ENCODE peak calls at places on chromosomes 4 and X, in eight cellular contexts. P is omental fat pad, X is esophagus squamous epithelium, H is astrocyte of the spinal cord, E is GM06990, N is suprapubic skin, L is activated B cell treated with CpG ODN at 0.5 μM for 24 hours, Q is AG04449. R is an unnamed sample.

GRCh38 chr4:80471701-80472100 is 136.2 kb downstream of the CFAP299 start:
- DNase-seq in L (no peak), P (no peak), Q (no peak), N (no peak), E (no peak), H (peak), X (no peak), R (no peak)

GRCh38 chr4:159540038-159540437 is 437.2 kb downstream of the RAPGEF2 start:
- DNase-seq in X (no peak), H (no peak), L (no peak), Q (no peak), N (no peak), P (no peak), E (no peak), R (no peak)

GRCh38 chr4:111933703-111934102 is 211.6 kb upstream of the FAM241A start:
- DNase-seq in P (no peak), N (no peak), H (no peak), X (no peak), L (no peak), E (no peak), Q (no peak), R (no peak)

GRCh38 chrX:12975999-12976558 is 1.2 kb downstream of the TMSB4X start:
- DNase-seq in H (peak), X (no peak), N (peak), E (peak), Q (no peak), L (no peak), P (no peak), R (no peak)

GRCh38 chr4:93605163-93605562 is 223.4 kb upstream of the ATOH1 start:
- DNase-seq in X (no peak), H (no peak), Q (no peak), P (no peak), E (no peak), L (no peak), N (no peak), R (no peak)

GRCh38 chr4:54165011-54165410 is 64.1 kb upstream of the PDGFRA start:
- DNase-seq in Q (no peak), P (no peak), L (no peak), H (no peak), E (no peak), X (no peak), N (no peak), R (no peak)

GRCh38 chr4:52824603-52825310 is 37.4 kb upstream of the RASL11B start:
- DNase-seq in N (no peak), H (no peak), E (no peak), Q (no peak), P (no peak), L (no peak), X (no peak), R (peak)

GRCh38 chrX:69466546-69466945 is 37.6 kb upstream of the NALF2 start:
- DNase-seq in L (no peak), N (no peak), Q (no peak), P (no peak), X (no peak), E (no peak), H (no peak), R (no peak)

GRCh38 chrX:139932077-139932900 is 564 bp downstream of the ATP11C start:
- DNase-seq in E (peak), X (no peak), Q (no peak), L (peak), P (no peak), H (no peak), N (peak), R (peak)

GRCh38 chr4:83054928-83055327 is 19.9 kb downstream of the COPS4 start:
- DNase-seq in N (no peak), P (no peak), E (no peak), X (no peak), H (peak), Q (no peak), L (no peak), R (no peak)

GRCh38 chr4:22635692-22636091 is 57.0 kb upstream of the GBA3 start:
- DNase-seq in N (no peak), Q (no peak), X (no peak), E (no peak), P (no peak), L (no peak), H (no peak), R (no peak)
- TF ChIP-seq CTCF in N (no peak), Q (no peak), X (no peak), E (no peak), P (no peak), L (no peak), H (no peak), R (no peak)

DNA sequence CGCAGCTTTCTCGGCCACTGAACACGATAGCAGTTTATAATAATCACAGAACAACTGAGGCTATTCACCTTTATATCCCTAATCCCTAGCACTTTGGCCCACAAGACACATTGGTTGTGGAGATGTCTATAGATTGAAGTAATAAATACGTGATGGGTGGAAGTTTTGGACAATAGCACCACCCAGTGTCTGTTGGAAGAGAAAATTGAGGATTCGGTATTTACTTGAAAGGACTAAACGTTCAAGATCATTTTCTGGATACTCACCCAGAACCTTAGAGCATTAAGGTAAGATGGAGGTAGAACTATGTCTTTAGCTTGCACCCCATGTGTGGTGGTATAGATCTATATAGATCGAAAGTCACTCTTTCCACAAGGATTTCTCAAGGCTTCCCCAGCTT is 792 bp upstream of the TMSB15A start:
- DNase-seq in P (no peak), X (no peak), Q (no peak), L (no peak), E (no peak), N (no peak), H (peak), R (no peak)
- TF ChIP-seq CTCF in P (no peak), X (no peak), Q (peak), L (no peak), E (no peak), N (no peak), H (no peak), R (no peak)

DNA sequence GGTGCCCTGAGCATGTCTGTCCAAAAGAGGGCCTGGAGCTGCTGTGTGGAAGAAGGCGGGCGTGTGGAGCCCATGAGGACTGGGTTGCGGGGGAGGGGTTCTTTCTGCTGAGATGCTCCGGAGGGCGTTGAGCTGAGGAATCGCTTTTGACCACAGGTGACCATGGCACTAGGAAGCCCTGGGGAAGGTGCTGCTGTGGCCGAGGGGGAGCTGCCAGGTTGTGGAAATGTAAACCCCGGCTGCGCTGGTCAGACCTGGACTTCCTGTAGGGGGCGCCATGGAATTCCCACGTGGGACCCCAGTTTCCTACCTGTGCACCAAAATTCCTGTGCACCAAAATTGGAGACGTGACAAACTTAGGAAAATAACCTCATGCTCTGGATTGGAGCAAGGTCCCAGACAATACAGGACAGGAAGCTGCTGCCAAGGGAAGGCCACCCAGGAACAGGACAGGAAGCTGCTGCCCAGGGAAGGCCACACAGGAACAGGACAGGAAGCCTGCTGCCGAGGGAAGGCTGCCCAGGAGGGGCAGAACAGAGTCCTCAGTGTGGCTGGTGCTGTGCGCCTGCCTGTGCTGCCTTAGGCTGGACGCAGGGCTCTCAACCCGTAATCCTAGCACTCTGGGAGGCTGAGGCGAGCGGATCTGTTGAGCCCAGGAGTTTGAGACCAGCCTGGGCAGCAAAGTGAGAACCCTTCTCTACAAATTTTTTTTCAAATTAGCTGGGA is 28.4 kb upstream of the UVSSA start:
- DNase-seq in L (no peak), P (no peak), E (no peak), N (no peak), X (no peak), Q (no peak), H (no peak), R (no peak)
- TF ChIP-seq CTCF in L (no peak), P (no peak), E (peak), N (peak), X (peak), Q (no peak), H (peak), R (peak)

GRCh38 chrX:135484636-135485289 is 35.7 kb upstream of the INTS6L start:
- DNase-seq in P (no peak), N (no peak), X (no peak), H (peak), Q (peak), L (no peak), E (no peak), R (no peak)
- TF ChIP-seq CTCF in P (no peak), N (peak), X (peak), H (peak), Q (peak), L (no peak), E (peak), R (no peak)

DNA sequence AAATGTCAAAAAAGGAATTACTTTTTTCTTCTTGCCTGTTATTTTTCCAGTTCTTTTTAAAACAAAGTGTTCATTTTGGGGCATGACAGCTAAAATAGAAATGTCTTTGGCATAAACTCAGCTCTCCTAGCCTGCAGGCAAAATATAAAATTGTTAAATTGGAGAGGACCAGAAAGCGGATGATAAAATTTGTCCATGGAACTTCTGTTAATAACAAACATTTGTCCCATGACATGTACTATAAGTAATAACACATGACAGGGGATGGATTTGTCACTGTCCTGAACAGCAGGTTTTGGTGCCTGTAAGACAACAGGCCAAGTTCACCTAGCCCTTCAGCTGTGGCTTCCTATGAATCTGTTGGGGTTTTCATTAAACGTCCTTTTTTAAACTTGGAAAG is 184.0 kb upstream of the TTC29 start:
- DNase-seq in E (no peak), N (no peak), P (no peak), X (no peak), H (no peak), Q (no peak), L (no peak), R (no peak)
- TF ChIP-seq CTCF in E (no peak), N (no peak), P (no peak), X (no peak), H (no peak), Q (no peak), L (no peak), R (no peak)

GRCh38 chr4:162981823-162982222 is 184.9 kb downstream of the NAF1 start:
- DNase-seq in L (no peak), E (no peak), P (no peak), Q (no peak), X (no peak), H (no peak), N (no peak), R (no peak)
- TF ChIP-seq CTCF in L (no peak), E (no peak), P (no peak), Q (no peak), X (no peak), H (no peak), N (no peak), R (no peak)

GRCh38 chrX:110045421-110045820 is 42.5 kb downstream of the TMEM164 start:
- DNase-seq in L (no peak), X (no peak), N (no peak), P (no peak), Q (no peak), E (no peak), H (no peak), R (no peak)

GRCh38 chrX:110046971-110047370 is 44.1 kb downstream of the TMEM164 start:
- DNase-seq in E (no peak), X (no peak), N (no peak), H (no peak), L (no peak), Q (no peak), P (no peak), R (no peak)

GRCh38 chrX:110044531-110045249 is 41.8 kb downstream of the TMEM164 start:
- DNase-seq in L (no peak), Q (no peak), H (no peak), P (no peak), E (no peak), X (no peak), N (no peak), R (no peak)

GRCh38 chrX:110049096-110049495 is 46.2 kb downstream of the TMEM164 start:
- DNase-seq in E (no peak), X (no peak), N (no peak), Q (no peak), H (no peak), L (no peak), P (no peak), R (no peak)

DNA sequence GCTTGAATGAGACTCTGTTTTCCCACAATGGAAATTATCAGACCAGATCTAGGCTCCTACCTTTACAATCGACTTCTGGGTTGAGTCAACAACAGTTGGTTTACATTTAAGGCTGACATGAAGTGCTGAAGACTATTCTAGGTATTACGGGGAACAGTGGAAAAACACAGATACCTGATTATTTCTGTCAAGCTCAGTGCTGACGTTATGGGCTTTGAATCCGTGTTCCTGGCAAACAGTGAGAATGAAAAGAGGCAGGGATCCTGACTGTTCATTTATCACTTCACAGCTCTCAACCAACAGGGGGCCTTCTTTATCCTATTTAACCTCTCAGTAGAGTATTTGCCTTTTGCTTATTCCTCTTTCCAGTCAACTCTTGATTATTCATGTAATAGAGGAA is 43.1 kb downstream of the TMEM164 start:
- DNase-seq in P (no peak), X (no peak), H (no peak), Q (no peak), E (no peak), L (no peak), N (no peak), R (no peak)
- TF ChIP-seq CTCF in P (no peak), X (no peak), H (no peak), Q (no peak), E (peak), L (no peak), N (no peak), R (no peak)

DNA sequence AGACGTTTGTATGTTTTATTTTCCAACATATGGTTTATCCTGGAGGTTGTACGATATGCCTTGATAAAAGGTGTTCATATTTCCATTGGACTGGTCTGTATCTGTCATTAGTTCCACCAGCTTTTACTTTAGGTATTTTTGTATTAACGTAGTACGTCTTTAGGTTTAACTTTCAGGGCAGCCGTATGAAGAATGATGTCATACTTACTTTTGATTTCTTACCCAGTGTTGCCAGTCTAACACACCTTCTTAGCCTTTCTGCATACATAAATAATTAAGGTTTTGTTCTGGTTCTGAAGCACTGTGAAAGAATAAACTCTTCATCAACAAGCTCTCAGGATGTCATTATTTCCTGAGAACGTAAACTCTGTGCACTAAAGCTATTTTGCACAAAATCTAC is 18.9 kb upstream of the NEIL3 start:
- DNase-seq in H (no peak), P (no peak), X (no peak), N (no peak), E (no peak), Q (no peak), L (no peak), R (no peak)
- TF ChIP-seq CTCF in H (no peak), P (no peak), X (no peak), N (no peak), E (no peak), Q (no peak), L (no peak), R (no peak)

R was measured in mesothelial cell of epicardium.